ENCODE peak calls at places on chromosomes 11 and 22, in eight cellular contexts. L is T-helper 2 cell; Z is NCI-H774; J is activated T-helper 1 cell treated with anti-CD3 and anti-CD28 coated beads, Interleukin-2, amount 50 U/mL, for 16 hours; F is omental fat pad; H is activated CD8-positive, alpha-beta memory T cell treated with anti-CD3 and anti-CD28 coated beads for 1 hour; I is GM12865; Y is 8988T. P is an unnamed sample.

GRCh38 chr11:112795142-112795815 is 165.9 kb upstream of the NCAM1 start:
- DNase-seq in Y (peak), F (no peak), J (no peak), H (no peak), Z (no peak), I (peak), L (no peak), P (peak)

GRCh38 chr11:120959189-120959588 is 64.7 kb upstream of the TBCEL start:
- DNase-seq in F (no peak), L (no peak), I (no peak), H (no peak), Z (no peak), Y (no peak), J (no peak), P (no peak)

GRCh38 chr22:50260801-50261614 is 475 bp downstream of the MAPK12 start:
- DNase-seq in Y (no peak), J (no peak), H (no peak), F (no peak), Z (no peak), L (no peak), I (peak), P (peak)

GRCh38 chr11:130897262-130898182 is 18.8 kb downstream of the SNX19 start:
- DNase-seq in F (peak), H (no peak), I (no peak), J (no peak), Y (no peak), L (no peak), Z (no peak), P (peak)

GRCh38 chr11:7523416-7524210 is 9.8 kb downstream of the PPFIBP2 start:
- DNase-seq in H (no peak), I (no peak), J (no peak), Y (no peak), L (no peak), F (no peak), Z (no peak), P (no peak)

GRCh38 chr11:9880657-9881056 is 216.8 kb downstream of the SWAP70 start:
- DNase-seq in I (no peak), Z (no peak), J (no peak), F (no peak), H (no peak), Y (no peak), L (no peak), P (no peak)

GRCh38 chr11:108135845-108136599 is 14.7 kb downstream of the ACAT1 start:
- DNase-seq in F (no peak), Y (no peak), Z (no peak), L (no peak), H (no peak), J (no peak), I (peak), P (no peak)

GRCh38 chr11:86288776-86289507 is 13.1 kb upstream of the HIKESHI start:
- DNase-seq in H (no peak), L (no peak), Y (no peak), I (peak), Z (no peak), J (no peak), F (no peak), P (no peak)

GRCh38 chr22:19582033-19582693 is 58.0 kb upstream of the CLDN5 start:
- DNase-seq in Y (no peak), J (no peak), F (no peak), H (no peak), Z (no peak), I (no peak), L (no peak), P (no peak)

GRCh38 chr22:49950396-49950994 is 10.1 kb upstream of the PIM3 start:
- DNase-seq in Z (no peak), J (no peak), Y (no peak), H (no peak), L (no peak), I (no peak), F (no peak), P (no peak)

GRCh38 chr22:41994506-41994905 is 4.1 kb upstream of the WBP2NL start:
- DNase-seq in Y (no peak), H (no peak), Z (no peak), J (no peak), F (no peak), I (no peak), L (no peak), P (no peak)

P was measured in Right ventricle myocardium superior.